ENCODE peak calls at places on chromosomes 2 and 18, in nine cellular contexts. N is activated T-helper 1 cell treated with anti-CD3 and anti-CD28 coated beads, Interleukin-12 subunit alpha, Interleukin-12 subunit beta, Interleukin-2, Interleukin-4 antibody, amounts not matched to agents 30 ng/mL and 10 ng/mL and 1 ng/mL, durations not matched to agents 14 hours and 24 hours and 36 hours; A is NCI-H524; L is T-helper 2 cell; I is adrenal gland; M is A172; Z is mesothelial cell of epicardium; F is A549; Y is frontal cortex. Q is an unnamed sample.

GRCh38 chr18:76494541-76495403 is at the start of gene ZNF516:
- DNase-seq in N (no peak), A (peak), L (no peak), I (peak), M (no peak), Z (peak), F (peak), Y (peak), Q (no peak)

GRCh38 chr2:140457483-140457882 is 1673.3 kb downstream of the LRP1B start:
- DNase-seq in N (no peak), A (peak), L (no peak), I (no peak), M (peak), Z (no peak), F (no peak), Y (no peak), Q (no peak)

GRCh38 chr2:41782306-41783158 is 265.3 kb upstream of the PKDCC start:
- DNase-seq in N (peak), A (peak), L (no peak), I (peak), M (peak), Z (no peak), F (peak), Y (no peak), Q (no peak)

GRCh38 chr2:189821953-189822748 is 37.9 kb downstream of the PMS1 start:
- DNase-seq in N (no peak), A (no peak), L (no peak), I (no peak), M (no peak), Z (no peak), F (no peak), Y (no peak), Q (no peak)

GRCh38 chr2:117942958-117943672 is 70.8 kb downstream of the CCDC93 start:
- DNase-seq in N (no peak), A (no peak), L (no peak), I (peak), M (no peak), Z (no peak), F (no peak), Y (no peak), Q (no peak)

GRCh38 chr2:145159676-145160075 is 639.8 kb upstream of the ZEB2 start:
- DNase-seq in N (no peak), A (no peak), L (no peak), I (no peak), M (no peak), Z (no peak), F (no peak), Y (no peak), Q (no peak)

GRCh38 chr2:223674998-223675609 is 72.9 kb upstream of the SCG2 start:
- DNase-seq in N (no peak), A (no peak), L (no peak), I (peak), M (peak), Z (no peak), F (peak), Y (no peak), Q (no peak)

GRCh38 chr2:150472122-150472899 is 15.2 kb downstream of the RND3 start:
- DNase-seq in N (no peak), A (no peak), L (no peak), I (peak), M (peak), Z (no peak), F (no peak), Y (no peak), Q (no peak)

GRCh38 chr2:12083081-12083569 is 336.7 kb downstream of the LPIN1 start:
- DNase-seq in N (no peak), A (peak), L (no peak), I (no peak), M (no peak), Z (no peak), F (no peak), Y (no peak), Q (no peak)

GRCh38 chr2:207720517-207721187 is 9.2 kb downstream of the CCNYL1 start:
- DNase-seq in N (no peak), A (no peak), L (no peak), I (no peak), M (no peak), Z (no peak), F (no peak), Y (no peak), Q (no peak)

GRCh38 chr2:226618875-226619605 is 180.6 kb downstream of the IRS1 start:
- DNase-seq in N (no peak), A (peak), L (no peak), I (no peak), M (no peak), Z (no peak), F (no peak), Y (no peak), Q (no peak)

GRCh38 chr2:61247204-61247812 is 85.3 kb downstream of the C2orf74 start:
- DNase-seq in N (no peak), A (no peak), L (no peak), I (peak), M (peak), Z (no peak), F (no peak), Y (no peak), Q (no peak)

GRCh38 chr18:44792456-44793080 is 111.9 kb downstream of the SETBP1 start:
- DNase-seq in N (no peak), A (no peak), L (no peak), I (no peak), M (no peak), Z (no peak), F (no peak), Y (no peak), Q (no peak)

GRCh38 chr2:6368271-6368670 is 497.4 kb downstream of the CMPK2 start:
- DNase-seq in N (no peak), A (no peak), L (no peak), I (no peak), M (peak), Z (no peak), F (no peak), Y (no peak), Q (no peak)

GRCh38 chr2:159797468-159798375 is at the start of gene CD302:
- DNase-seq in N (no peak), A (peak), L (no peak), I (peak), M (peak), Z (peak), F (peak), Y (peak), Q (peak)

GRCh38 chr2:38013158-38013752 is 62.7 kb downstream of the CYP1B1 start:
- DNase-seq in N (no peak), A (no peak), L (no peak), I (no peak), M (peak), Z (no peak), F (no peak), Y (no peak), Q (no peak)

GRCh38 chr2:61470122-61470951 is 550 bp downstream of the USP34 start:
- DNase-seq in N (peak), A (peak), L (peak), I (peak), M (peak), Z (peak), F (peak), Y (peak), Q (peak)

GRCh38 chr18:38545071-38545470 is 979.5 kb upstream of the CELF4 start:
- DNase-seq in N (no peak), A (peak), L (no peak), I (no peak), M (no peak), Z (no peak), F (no peak), Y (no peak), Q (no peak)

GRCh38 chr2:167945660-167946366 is 301.6 kb downstream of the STK39 start:
- DNase-seq in N (no peak), A (no peak), L (no peak), I (no peak), M (no peak), Z (no peak), F (no peak), Y (no peak), Q (no peak)

Q was measured in T-helper 17 cell.